ENCODE peak calls at places on chromosomes 7 and 10, in six cellular contexts. J is HEK293T, U is SHP77, Y is WERI-Rb-1, T is ELR, H is epithelial cell of esophagus. F is an unnamed sample.
A peak's percentile ranks its signal among the peaks of the same experiment; 100 is the strongest.

GRCh38 chr7:100604078-100604975 is 2.2 kb downstream of the PCOLCE start:
- DNase-seq in J (peak; percentile 81), U (peak; percentile 34), Y (peak; percentile 82), T (peak; percentile 87), H (peak; percentile 58), F (peak; percentile 82)

GRCh38 chr10:114379631-114380041 is 24.7 kb downstream of the AFAP1L2 start:
- DNase-seq in J (no peak), U (no peak), Y (no peak), T (no peak), H (no peak), F (no peak)

GRCh38 chr7:1096156-1097119 is 8.5 kb downstream of the GPER1 start:
- DNase-seq in J (no peak), U (no peak), Y (no peak), T (no peak), H (no peak), F (no peak)

GRCh38 chr10:121648493-121648892 is 50.2 kb upstream of the FGFR2 start:
- DNase-seq in J (no peak), U (no peak), Y (no peak), T (no peak), H (no peak), F (no peak)

GRCh38 chr7:117639966-117640365 is 160.1 kb downstream of the CFTR start:
- DNase-seq in J (no peak), U (no peak), Y (no peak), T (no peak), H (no peak), F (no peak)

GRCh38 chr7:91226411-91226810 is 37.8 kb upstream of the FZD1 start:
- DNase-seq in J (no peak), U (no peak), Y (no peak), T (peak; percentile 27), H (no peak), F (no peak)

GRCh38 chr10:11147723-11148122 is 130.1 kb downstream of the CELF2 start:
- DNase-seq in J (no peak), U (no peak), Y (no peak), T (no peak), H (no peak), F (no peak)

GRCh38 chr7:57404343-57404966 is 45.5 kb upstream of the ZNF716 start:
- DNase-seq in J (no peak), U (peak; percentile 95), Y (no peak), T (no peak), H (no peak), F (no peak)

GRCh38 chr10:8986975-8987374 is 932.5 kb downstream of the GATA3 start:
- DNase-seq in J (peak; percentile 6), U (no peak), Y (no peak), T (no peak), H (no peak), F (no peak)

GRCh38 chr10:3045471-3046209 is 21.7 kb upstream of the PFKP start:
- DNase-seq in J (no peak), U (no peak), Y (no peak), T (peak; percentile 89), H (peak; percentile 69), F (no peak)

GRCh38 chr7:53800746-53801145 is 741.4 kb upstream of the VSTM2A start:
- DNase-seq in J (no peak), U (no peak), Y (no peak), T (no peak), H (peak; percentile 7), F (no peak)

GRCh38 chr7:22726849-22727792 is at the start of gene IL6:
- DNase-seq in J (peak; percentile 73), U (peak; percentile 81), Y (no peak), T (peak; percentile 99), H (peak; percentile 81), F (peak; percentile 83)

GRCh38 chr10:23412223-23412622 is 26.7 kb upstream of the OTUD1 start:
- DNase-seq in J (no peak), U (no peak), Y (no peak), T (peak; percentile 50), H (peak; percentile 62), F (no peak)

GRCh38 chr10:75209325-75210192 is 1.0 kb upstream of the VDAC2 start:
- DNase-seq in J (peak; percentile 48), U (peak; percentile 29), Y (peak; percentile 73), T (peak; percentile 80), H (peak; percentile 65), F (peak; percentile 69)

GRCh38 chr7:145848691-145849090 is 267.9 kb upstream of the CNTNAP2 start:
- DNase-seq in J (peak; percentile 51), U (no peak), Y (peak; percentile 56), T (no peak), H (no peak), F (peak; percentile 46)

GRCh38 chr7:8442814-8443304 is 9.4 kb downstream of the NXPH1 start:
- DNase-seq in J (peak; percentile 79), U (no peak), Y (peak; percentile 28), T (no peak), H (peak; percentile 50), F (peak; percentile 78)

GRCh38 chr7:105304040-105304895 is 84.5 kb downstream of the SRPK2 start:
- DNase-seq in J (no peak), U (no peak), Y (no peak), T (peak; percentile 45), H (peak; percentile 62), F (no peak)

GRCh38 chr10:79003183-79004100 is 65.3 kb upstream of the ZMIZ1 start:
- DNase-seq in J (no peak), U (no peak), Y (no peak), T (no peak), H (no peak), F (no peak)

GRCh38 chr7:112395411-112395810 is 54.8 kb upstream of the IFRD1 start:
- DNase-seq in J (no peak), U (no peak), Y (peak; percentile 52), T (no peak), H (no peak), F (no peak)

GRCh38 chr7:137754076-137754851 is 92.5 kb downstream of the DGKI start:
- DNase-seq in J (no peak), U (no peak), Y (no peak), T (no peak), H (no peak), F (no peak)

GRCh38 chr7:136953386-136953785 is 84.9 kb downstream of the CHRM2 start:
- DNase-seq in J (no peak), U (no peak), Y (no peak), T (peak; percentile 75), H (no peak), F (no peak)

GRCh38 chr10:110502851-110503301 is 5.2 kb downstream of the DUSP5 start:
- DNase-seq in J (no peak), U (no peak), Y (no peak), T (peak; percentile 66), H (no peak), F (no peak)

GRCh38 chr10:100148353-100149211 is 37.2 kb downstream of the ERLIN1 start:
- DNase-seq in J (no peak), U (no peak), Y (peak; percentile 73), T (peak; percentile 87), H (peak; percentile 99), F (peak; percentile 72)

GRCh38 chr10:83516788-83517187 is 622.5 kb upstream of the GHITM start:
- DNase-seq in J (no peak), U (no peak), Y (no peak), T (no peak), H (no peak), F (no peak)

GRCh38 chr10:43390791-43391190 is 18.2 kb downstream of the HNRNPF start:
- DNase-seq in J (peak; percentile 25), U (no peak), Y (peak; percentile 58), T (peak; percentile 64), H (peak; percentile 44), F (peak; percentile 73)

GRCh38 chr7:150378115-150378852 is 846 bp upstream of the ZNF775 start:
- DNase-seq in J (peak; percentile 59), U (peak; percentile 87), Y (peak; percentile 90), T (peak; percentile 79), H (peak; percentile 50), F (peak; percentile 69)

GRCh38 chr10:9792181-9792580 is 1225.5 kb upstream of the CELF2 start:
- DNase-seq in J (no peak), U (no peak), Y (no peak), T (peak; percentile 7), H (peak; percentile 38), F (no peak)

GRCh38 chr7:2355079-2356008 is 717 bp downstream of the EIF3B start:
- DNase-seq in J (no peak), U (no peak), Y (no peak), T (peak; percentile 42), H (peak; percentile 28), F (peak; percentile 41)

GRCh38 chr10:132942740-132943554 is 577 bp upstream of the CFAP46 start:
- DNase-seq in J (no peak), U (no peak), Y (no peak), T (no peak), H (no peak), F (no peak)

GRCh38 chr10:99927719-99928280 is 81.9 kb downstream of the DNMBP start:
- DNase-seq in J (no peak), U (no peak), Y (no peak), T (no peak), H (no peak), F (no peak)

GRCh38 chr7:42315096-42315495 is 78.1 kb upstream of the GLI3 start:
- DNase-seq in J (no peak), U (no peak), Y (no peak), T (peak; percentile 15), H (no peak), F (no peak)